ENCODE peak calls at places on chromosome 22, in four cellular contexts. N is Peyer's patch, S is colonic mucosa, P is transverse colon. Y is an unnamed sample.

GRCh38 chr22:17972385-17973181 is 51.8 kb downstream of the MICAL3 start:
- DNase-seq in N (no peak), S (no peak), P (no peak), Y (peak; percentile 72)

GRCh38 chr22:38921126-38921525 is 36.3 kb upstream of the APOBEC3A start:
- DNase-seq in N (no peak), S (peak; percentile 95), P (peak; percentile 91), Y (no peak)

GRCh38 chr22:41254230-41254629 is 13.5 kb upstream of the CHADL start:
- DNase-seq in N (no peak), S (no peak), P (no peak), Y (no peak)

GRCh38 chr22:28172948-28173360 is 253.9 kb upstream of the PITPNB start:
- DNase-seq in N (no peak), S (no peak), P (no peak), Y (no peak)

GRCh38 chr22:39110631-39111561 is 13.9 kb downstream of the APOBEC3H start:
- DNase-seq in N (no peak), S (no peak), P (no peak), Y (peak; percentile 21)

GRCh38 chr22:37069319-37069718 is 17.8 kb downstream of the KCTD17 start:
- DNase-seq in N (no peak), S (no peak), P (no peak), Y (peak; percentile 72)

GRCh38 chr22:27810566-27810965 is 9.0 kb upstream of the MN1 start:
- DNase-seq in N (no peak), S (peak; percentile 38), P (peak; percentile 47), Y (peak; percentile 65)

GRCh38 chr22:48567213-48567975 is 1260.3 kb downstream of the BRD1 start:
- DNase-seq in N (no peak), S (no peak), P (no peak), Y (no peak)

GRCh38 chr22:30806391-30806861 is 111.8 kb downstream of the OSBP2 start:
- DNase-seq in N (no peak), S (no peak), P (no peak), Y (peak; percentile 63)

GRCh38 chr22:30214703-30215405 is 31.7 kb downstream of the LIF start:
- DNase-seq in N (no peak), S (no peak), P (no peak), Y (peak; percentile 46)

GRCh38 chr22:50399751-50400331 is 56.7 kb downstream of the PPP6R2 start:
- DNase-seq in N (peak; percentile 38), S (peak; percentile 41), P (peak; percentile 41), Y (peak; percentile 89)

GRCh38 chr22:39825661-39826102 is 67.9 kb downstream of the ENTHD1 start:
- DNase-seq in N (peak; percentile 46), S (no peak), P (no peak), Y (no peak)

GRCh38 chr22:30305906-30306628 is 16.8 kb upstream of the CASTOR1 start:
- DNase-seq in N (no peak), S (peak; percentile 51), P (no peak), Y (no peak)

GRCh38 chr22:30778261-30778660 is 83.6 kb downstream of the OSBP2 start:
- DNase-seq in N (no peak), S (no peak), P (no peak), Y (no peak)

GRCh38 chr22:19974233-19974861 is 32.7 kb upstream of the TXNRD2 start:
- DNase-seq in N (no peak), S (peak; percentile 70), P (peak; percentile 52), Y (peak; percentile 99)

GRCh38 chr22:35335936-35336781 is 36.5 kb downstream of the TOM1 start:
- DNase-seq in N (no peak), S (no peak), P (no peak), Y (no peak)

DNA sequence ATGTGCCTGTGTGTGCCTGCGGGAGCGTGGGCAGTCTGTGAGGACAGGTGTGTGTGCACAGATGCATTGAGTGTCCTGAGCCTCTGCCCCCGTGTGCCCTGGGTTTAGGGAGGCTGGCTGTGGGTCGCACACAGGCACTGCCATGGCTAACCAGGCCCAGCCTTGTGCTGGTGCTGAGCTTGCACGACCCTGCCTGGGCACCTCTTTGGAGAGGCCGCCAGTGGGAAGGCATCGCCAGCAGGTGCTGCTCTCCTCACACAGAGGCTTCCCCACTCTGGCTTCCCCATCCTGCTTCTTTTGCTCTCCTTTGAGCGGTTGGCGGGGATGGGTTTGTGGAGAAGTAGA is 4.1 kb downstream of the WNT7B start:
- DNase-seq in N (no peak), S (no peak), P (no peak), Y (peak; percentile 57)
- H3K4me3 ChIP-seq in N (no peak overlapping the region), S (no peak overlapping the region), P (no peak overlapping the region), Y (no peak overlapping the region)

GRCh38 chr22:43292633-43293025 is 50.5 kb downstream of the SCUBE1 start:
- DNase-seq in N (no peak), S (no peak), P (no peak), Y (no peak)
- H3K4me3 ChIP-seq in N (no peak overlapping the region), S (no peak overlapping the region), P (no peak overlapping the region), Y (no peak overlapping the region)

GRCh38 chr22:44618400-44618799 is 83.6 kb upstream of the PRR5 start:
- DNase-seq in N (no peak), S (no peak), P (no peak), Y (peak; percentile 70)

GRCh38 chr22:44622147-44622427 is 79.9 kb upstream of the PRR5 start:
- DNase-seq in N (no peak), S (no peak), P (no peak), Y (peak; percentile 84)

GRCh38 chr22:44621401-44622146 is 80.4 kb upstream of the PRR5 start:
- DNase-seq in N (no peak), S (no peak), P (no peak), Y (peak; percentile 40)

GRCh38 chr22:44620841-44621382 is 81.1 kb upstream of the PRR5 start:
- DNase-seq in N (no peak), S (no peak), P (no peak), Y (no peak)

GRCh38 chr22:44620129-44620840 is 81.7 kb upstream of the PRR5 start:
- DNase-seq in N (peak; percentile 67), S (peak; percentile 50), P (peak; percentile 64), Y (peak; percentile 93)
- H3K4me3 ChIP-seq in N (no peak overlapping the region), S (no peak overlapping the region), P (no peak overlapping the region), Y (no peak overlapping the region)

DNA sequence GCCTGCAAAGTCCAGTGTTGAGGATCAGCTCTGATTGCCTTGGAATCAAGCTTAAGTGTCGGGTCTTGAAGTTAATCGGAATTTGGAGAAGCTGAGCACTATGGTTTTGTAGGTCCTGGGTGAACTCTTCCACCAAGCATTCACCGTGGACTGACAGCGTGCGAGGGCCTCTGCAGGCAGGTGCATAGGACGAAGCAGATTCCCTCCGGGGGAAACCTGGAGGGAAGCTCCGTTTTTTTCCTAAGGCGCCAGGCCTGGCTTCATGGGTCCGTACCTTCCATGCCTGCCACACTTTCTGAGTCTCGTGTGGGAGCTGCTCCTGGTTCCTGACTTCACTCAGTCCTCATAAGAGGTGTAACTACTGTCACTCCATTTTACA is 170.1 kb downstream of the CRYBB2 start:
- DNase-seq in N (no peak), S (no peak), P (no peak), Y (no peak)
- H3K4me3 ChIP-seq in N (no peak overlapping the region), S (no peak overlapping the region), P (no peak overlapping the region), Y (no peak overlapping the region)

GRCh38 chr22:23752750-23753149 is 1.5 kb downstream of the VPREB3 start:
- DNase-seq in N (peak; percentile 64), S (no peak), P (no peak), Y (no peak)
- H3K4me3 ChIP-seq in N (peak overlapping the region; percentile 38), S (no peak overlapping the region), P (no peak overlapping the region), Y (no peak overlapping the region)

GRCh38 chr22:46058591-46059519 is 81.9 kb upstream of the WNT7B start:
- DNase-seq in N (no peak), S (no peak), P (peak; percentile 9), Y (peak; percentile 45)

GRCh38 chr22:46057762-46058420 is 80.9 kb upstream of the WNT7B start:
- DNase-seq in N (peak; percentile 80), S (no peak), P (peak; percentile 55), Y (no peak)

GRCh38 chr22:46055851-46056168 is 78.8 kb upstream of the WNT7B start:
- DNase-seq in N (no peak), S (no peak), P (no peak), Y (no peak)

GRCh38 chr22:46056169-46057041 is 79.4 kb upstream of the WNT7B start:
- DNase-seq in N (no peak), S (no peak), P (peak; percentile 14), Y (peak; percentile 57)

DNA sequence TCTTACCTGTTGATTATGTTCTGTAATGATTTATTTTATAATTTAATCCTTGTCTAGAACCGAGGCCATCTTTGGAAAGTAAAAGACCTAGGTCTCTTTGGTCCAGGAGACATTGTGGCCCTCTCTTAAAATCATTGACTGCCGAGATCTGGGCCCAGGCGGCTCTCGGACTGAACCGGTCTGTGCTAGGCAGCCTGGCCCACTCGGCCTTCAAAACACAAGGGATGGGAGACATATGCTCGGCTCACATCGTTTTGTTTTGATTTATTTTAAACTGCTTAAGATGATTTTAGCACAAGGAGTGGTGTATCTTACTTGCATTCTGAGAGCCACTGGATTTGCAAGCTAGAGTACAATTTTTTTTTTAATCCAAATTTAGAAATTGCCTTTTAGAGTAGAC is 80.2 kb upstream of the WNT7B start:
- DNase-seq in N (no peak), S (no peak), P (peak; percentile 10), Y (no peak)
- H3K4me3 ChIP-seq in N (no peak overlapping the region), S (no peak overlapping the region), P (peak overlapping the region; percentile 2), Y (no peak overlapping the region)

GRCh38 chr22:47054231-47055072 is 292.0 kb downstream of the TBC1D22A start:
- DNase-seq in N (no peak), S (no peak), P (no peak), Y (no peak)

GRCh38 chr22:47055921-47056320 is 293.5 kb downstream of the TBC1D22A start:
- DNase-seq in N (no peak), S (no peak), P (no peak), Y (no peak)

GRCh38 chr22:47056361-47056760 is 293.9 kb downstream of the TBC1D22A start:
- DNase-seq in N (no peak), S (no peak), P (no peak), Y (no peak)

GRCh38 chr22:47055073-47055355 is 292.6 kb downstream of the TBC1D22A start:
- DNase-seq in N (no peak), S (no peak), P (no peak), Y (no peak)

GRCh38 chr22:47055461-47055860 is 293.0 kb downstream of the TBC1D22A start:
- DNase-seq in N (no peak), S (no peak), P (no peak), Y (no peak)
- H3K4me3 ChIP-seq in N (no peak overlapping the region), S (no peak overlapping the region), P (no peak overlapping the region), Y (no peak overlapping the region)

GRCh38 chr22:46062232-46062615 is 85.3 kb upstream of the WNT7B start:
- DNase-seq in N (no peak), S (no peak), P (peak; percentile 4), Y (no peak)
- H3K4me3 ChIP-seq in N (no peak overlapping the region), S (no peak overlapping the region), P (no peak overlapping the region), Y (no peak overlapping the region)